ENCODE peak calls at places on chromosomes 16 and 17, in six cellular contexts. Y, I, P, V, D and T are unnamed samples.

GRCh38 chr16:54063374-54063773 is 223.2 kb downstream of the IRX3 start:
- DNase-seq in V (no peak), Y (no peak), P (no peak), D (no peak), I (no peak), T (no peak)

GRCh38 chr16:50209548-50210265 is 56.6 kb downstream of the TENT4B start:
- DNase-seq in P (no peak), V (no peak), D (no peak), Y (no peak), I (no peak), T (peak)

GRCh38 chr17:50028207-50029120 is 27.4 kb upstream of the ITGA3 start:
- DNase-seq in I (no peak), Y (peak), P (peak), D (peak), V (no peak), T (peak)

GRCh38 chr16:26316683-26317464 is 625.1 kb downstream of the HS3ST4 start:
- DNase-seq in I (no peak), P (no peak), Y (no peak), V (no peak), D (no peak), T (peak)

GRCh38 chr16:53126390-53126789 is 71.6 kb downstream of the CHD9 start:
- DNase-seq in V (no peak), I (no peak), Y (no peak), P (no peak), D (no peak), T (no peak)

GRCh38 chr17:59165933-59166342 is 10.4 kb downstream of the PRR11 start:
- DNase-seq in V (no peak), D (peak), I (peak), Y (peak), P (peak), T (peak)

GRCh38 chr17:55159251-55159650 is 105.5 kb upstream of the HLF start:
- DNase-seq in D (no peak), P (no peak), I (no peak), Y (peak), V (no peak), T (no peak)

GRCh38 chr17:41223821-41224220 is 2.6 kb upstream of the KRTAP9-2 start:
- DNase-seq in V (no peak), I (no peak), D (peak), P (no peak), Y (no peak), T (no peak)

GRCh38 chr17:81419333-81419885 is 24.2 kb downstream of the BAHCC1 start:
- DNase-seq in V (no peak), I (no peak), D (peak), P (peak), Y (peak), T (peak)

GRCh38 chr16:22220714-22221113 is 14.6 kb downstream of the EEF2K start:
- DNase-seq in P (no peak), I (peak), V (no peak), Y (no peak), D (no peak), T (peak)

GRCh38 chr17:82098939-82099765 is 1.1 kb upstream of the FASN start:
- DNase-seq in I (peak), D (no peak), V (peak), P (no peak), Y (no peak), T (no peak)

GRCh38 chr17:14859521-14859920 is 405.6 kb downstream of the PMP22 start:
- DNase-seq in Y (no peak), P (no peak), D (no peak), I (no peak), V (no peak), T (no peak)

GRCh38 chr17:17575360-17576251 is 15.9 kb downstream of the PEMT start:
- DNase-seq in V (no peak), I (no peak), Y (peak), D (no peak), P (no peak), T (no peak)

GRCh38 chr16:4588961-4589360 is 25.7 kb downstream of the UBALD1 start:
- DNase-seq in D (no peak), Y (no peak), I (no peak), V (no peak), P (no peak), T (no peak)

GRCh38 chr17:41329279-41329925 is 13.9 kb upstream of the KRTAP17-1 start:
- DNase-seq in Y (peak), P (peak), V (no peak), D (peak), I (no peak), T (peak)

GRCh38 chr17:35807371-35808144 is 1.7 kb upstream of the TAF15 start:
- DNase-seq in Y (peak), P (no peak), I (no peak), D (peak), V (no peak), T (no peak)

GRCh38 chr16:89326721-89327120 is 109.2 kb downstream of the ZNF778 start:
- DNase-seq in I (no peak), Y (no peak), V (no peak), D (no peak), P (no peak), T (no peak)

GRCh38 chr17:67421869-67422273 is 44.8 kb downstream of the PITPNC1 start:
- DNase-seq in D (peak), V (peak), Y (peak), I (no peak), P (peak), T (no peak)

GRCh38 chr17:49021095-49021767 is 24.0 kb downstream of the IGF2BP1 start:
- DNase-seq in Y (no peak), V (no peak), D (no peak), I (no peak), P (no peak), T (no peak)

GRCh38 chr16:13907431-13907830 is 12.5 kb upstream of the ERCC4 start:
- DNase-seq in I (no peak), Y (no peak), D (no peak), V (no peak), P (no peak), T (no peak)

GRCh38 chr17:76079577-76080206 is 710 bp downstream of the ZACN start:
- DNase-seq in Y (no peak), P (no peak), V (no peak), D (no peak), I (no peak), T (peak)

GRCh38 chr17:8846768-8847211 is 20.7 kb downstream of the PIK3R6 start:
- DNase-seq in V (no peak), I (no peak), P (no peak), D (peak), Y (peak), T (no peak)

GRCh38 chr16:30561212-30561816 is 3.1 kb upstream of the ZNF764 start:
- DNase-seq in D (no peak), V (no peak), Y (no peak), I (no peak), P (no peak), T (no peak)

GRCh38 chr17:27986805-27987684 is 55.4 kb upstream of the NLK start:
- DNase-seq in V (no peak), Y (no peak), D (no peak), P (no peak), I (no peak), T (no peak)

GRCh38 chr17:14736631-14737030 is 435.8 kb downstream of the HS3ST3B1 start:
- DNase-seq in D (no peak), P (no peak), Y (no peak), V (no peak), I (no peak), T (no peak)

GRCh38 chr17:76472258-76472645 is 4.8 kb downstream of the AANAT start:
- DNase-seq in I (no peak), V (no peak), P (no peak), D (no peak), Y (no peak), T (no peak)

GRCh38 chr16:10525214-10525825 is 55.1 kb downstream of the EMP2 start:
- DNase-seq in I (no peak), D (no peak), Y (no peak), V (no peak), P (no peak), T (no peak)

GRCh38 chr17:68460096-68460495 is 2.8 kb upstream of the WIPI1 start:
- DNase-seq in P (no peak), V (peak), I (no peak), D (no peak), Y (no peak), T (no peak)

GRCh38 chr16:2054543-2055245 is 6.9 kb downstream of the TSC2 start:
- DNase-seq in D (no peak), P (no peak), I (no peak), V (no peak), Y (no peak), T (no peak)

GRCh38 chr17:49969134-49969759 is at the start of gene DLX4:
- DNase-seq in P (peak), V (no peak), I (no peak), D (no peak), Y (no peak), T (no peak)

GRCh38 chr16:54503011-54503410 is 216.4 kb upstream of the IRX3 start:
- DNase-seq in Y (no peak), D (peak), I (no peak), P (no peak), V (no peak), T (no peak)

GRCh38 chr16:77437859-77438258 is 3.0 kb upstream of the ADAMTS18 start:
- DNase-seq in V (no peak), I (no peak), D (peak), Y (peak), P (no peak), T (no peak)

GRCh38 chr17:42779942-42780815 is at the start of gene WNK4:
- DNase-seq in Y (no peak), I (no peak), D (no peak), P (no peak), V (no peak), T (no peak)